ENCODE peak calls at places on chromosomes 16 and 17, in seven cellular contexts. E is activated naive CD8-positive, alpha-beta T cell treated with anti-CD3 and anti-CD28 coated beads, Interleukin-2, amount 50 U/mL, for 24 hours; O is fibroblast of the aortic adventitia; H is iris pigment epithelial cell; I is IMR-90; R is NCI-H446; A is NCI-H1417. G is an unnamed sample.

GRCh38 chr16:22417019-22417418 is 42.6 kb upstream of the CDR2 start:
- DNase-seq in O (no peak), H (no peak), A (no peak), E (no peak), R (no peak), I (no peak), G (no peak)

GRCh38 chr17:81641825-81642489 is 5.0 kb downstream of the TSPAN10 start:
- DNase-seq in H (peak; percentile 73), I (peak; percentile 77), O (peak; percentile 49), A (no peak), E (no peak), R (no peak), G (peak; percentile 93)

GRCh38 chr17:57838453-57838852 is 11.4 kb downstream of the MRPS23 start:
- DNase-seq in E (no peak), A (no peak), O (no peak), R (no peak), H (no peak), I (no peak), G (no peak)

GRCh38 chr17:3843935-3844516 is 2.0 kb downstream of the NCBP3 start:
- DNase-seq in E (peak; percentile 53), I (no peak), A (peak; percentile 11), H (peak; percentile 40), R (no peak), O (peak; percentile 34), G (peak; percentile 56)

GRCh38 chr17:18039535-18040286 is 503 bp downstream of the GID4 start:
- DNase-seq in E (no peak), A (peak; percentile 15), I (no peak), O (no peak), H (peak; percentile 17), R (no peak), G (peak; percentile 66)

GRCh38 chr16:80285089-80285488 is 255.7 kb upstream of the DYNLRB2 start:
- DNase-seq in I (peak; percentile 89), R (no peak), A (no peak), O (peak; percentile 25), E (no peak), H (peak; percentile 74), G (peak; percentile 93)

GRCh38 chr17:78879679-78880186 is 23.3 kb downstream of the CEP295NL start:
- DNase-seq in E (peak; percentile 36), I (peak; percentile 98), R (no peak), O (peak; percentile 95), A (no peak), H (peak; percentile 94), G (peak; percentile 94)

GRCh38 chr16:9192746-9193145 is 101.3 kb downstream of the HAPSTR1 start:
- DNase-seq in R (no peak), O (no peak), H (no peak), E (no peak), A (no peak), I (no peak), G (peak; percentile 4)

GRCh38 chr16:80948886-80949502 is 57.7 kb downstream of the CMC2 start:
- DNase-seq in I (peak; percentile 20), R (no peak), O (peak; percentile 55), E (peak; percentile 52), H (peak; percentile 46), A (no peak), G (peak; percentile 63)

GRCh38 chr17:1933875-1934715 is 91.0 kb downstream of the RTN4RL1 start:
- DNase-seq in A (no peak), H (no peak), O (no peak), I (no peak), R (no peak), E (no peak), G (no peak)

GRCh38 chr17:47973541-47973940 is 2.6 kb downstream of the CDK5RAP3 start:
- DNase-seq in H (no peak), R (no peak), E (no peak), A (no peak), O (no peak), I (no peak), G (no peak)

GRCh38 chr16:20740007-20740883 is 1.4 kb downstream of the THUMPD1 start:
- DNase-seq in I (no peak), A (no peak), E (peak; percentile 16), H (peak; percentile 7), O (peak; percentile 5), R (no peak), G (peak; percentile 38)

GRCh38 chr17:79739148-79740062 is 8.7 kb downstream of the ENPP7 start:
- DNase-seq in I (no peak), H (no peak), O (no peak), R (no peak), E (no peak), A (no peak), G (peak; percentile 5)

GRCh38 chr17:17935321-17936271 is 36.6 kb downstream of the TOM1L2 start:
- DNase-seq in I (peak; percentile 92), E (no peak), O (peak; percentile 91), A (no peak), R (no peak), H (peak; percentile 95), G (peak; percentile 95)

GRCh38 chr16:70749681-70750601 is 51.0 kb downstream of the VAC14 start:
- DNase-seq in O (no peak), E (no peak), H (no peak), R (no peak), I (no peak), A (peak; percentile 37), G (no peak)

GRCh38 chr16:47285001-47285400 is 141.3 kb upstream of the NETO2 start:
- DNase-seq in A (no peak), R (no peak), I (no peak), E (no peak), H (no peak), O (no peak), G (no peak)

GRCh38 chr17:72295916-72296315 is 175.1 kb downstream of the SOX9 start:
- DNase-seq in O (no peak), R (no peak), E (no peak), A (no peak), I (peak; percentile 14), H (peak; percentile 15), G (no peak)

GRCh38 chr16:87326151-87326571 is 9.0 kb upstream of the C16orf95 start:
- DNase-seq in O (no peak), A (no peak), R (no peak), E (no peak), H (no peak), I (no peak), G (peak; percentile 14)

GRCh38 chr16:8712589-8713361 is 38.4 kb downstream of the ABAT start:
- DNase-seq in H (no peak), R (no peak), I (no peak), O (no peak), E (no peak), A (peak; percentile 98), G (no peak)

GRCh38 chr16:30491744-30492308 is 19.3 kb downstream of the ITGAL start:
- DNase-seq in O (peak; percentile 59), H (peak; percentile 76), E (no peak), A (no peak), R (no peak), I (peak; percentile 83), G (peak; percentile 75)

GRCh38 chr16:82732461-82732860 is 105.7 kb downstream of the CDH13 start:
- DNase-seq in H (no peak), E (no peak), R (no peak), I (no peak), A (no peak), O (peak; percentile 19), G (no peak)

GRCh38 chr16:17273142-17273561 is 197.6 kb downstream of the XYLT1 start:
- DNase-seq in E (peak; percentile 22), R (no peak), I (peak; percentile 94), O (peak; percentile 93), A (no peak), H (peak; percentile 48), G (peak; percentile 97)

GRCh38 chr16:30016555-30017276 is 5.9 kb upstream of the DOC2A start:
- DNase-seq in I (no peak), E (no peak), H (no peak), A (no peak), R (no peak), O (no peak), G (no peak)